ENCODE peak calls at places on chromosomes 3 and 15, in four cellular contexts. K is GM03348, P is MM.1S, Q is H54. J is an unnamed sample.

GRCh38 chr3:101825904-101826445 is 23.3 kb upstream of the NFKBIZ start:
- DNase-seq in K (peak), Q (no peak), P (no peak), J (no peak)

GRCh38 chr3:158702815-158703481 is 29.3 kb downstream of the RARRES1 start:
- DNase-seq in K (peak), Q (no peak), P (no peak), J (no peak)

GRCh38 chr3:136141296-136141785 is 54.8 kb downstream of the MSL2 start:
- DNase-seq in Q (no peak), P (no peak), K (no peak), J (no peak)

GRCh38 chr15:57747206-57747605 is 40.7 kb downstream of the POLR2M start:
- DNase-seq in P (no peak), Q (no peak), K (no peak), J (peak)

GRCh38 chr15:25094066-25094465 is 139.3 kb downstream of the SNRPN start:
- DNase-seq in Q (no peak), P (no peak), K (no peak), J (no peak)

GRCh38 chr3:30503431-30503830 is 103.0 kb upstream of the TGFBR2 start:
- DNase-seq in Q (no peak), K (no peak), P (no peak), J (no peak)

GRCh38 chr15:58070801-58071418 is 5.4 kb upstream of the ALDH1A2 start:
- DNase-seq in Q (no peak), K (peak), P (peak), J (peak)

GRCh38 chr15:47768730-47769129 is 51.4 kb downstream of the SEMA6D start:
- DNase-seq in P (no peak), K (no peak), Q (no peak), J (no peak)

GRCh38 chr3:63128380-63128779 is 149.7 kb upstream of the SYNPR start:
- DNase-seq in Q (no peak), K (no peak), P (no peak), J (no peak)

GRCh38 chr15:76006136-76006778 is 6.0 kb downstream of the NRG4 start:
- DNase-seq in P (no peak), K (peak), Q (no peak), J (peak)

GRCh38 chr15:90560229-90560771 is 30.6 kb downstream of the CRTC3 start:
- DNase-seq in P (no peak), Q (no peak), K (peak), J (peak)

GRCh38 chr3:32200490-32200889 is 38.0 kb upstream of the CMTM8 start:
- DNase-seq in P (no peak), Q (no peak), K (no peak), J (peak)

GRCh38 chr3:8266679-8267267 is 234.8 kb upstream of the LMCD1 start:
- DNase-seq in P (no peak), Q (no peak), K (no peak), J (no peak)

GRCh38 chr3:65178703-65179102 is 490.9 kb upstream of the ADAMTS9 start:
- DNase-seq in K (no peak), Q (no peak), P (peak), J (no peak)

GRCh38 chr3:49924683-49925082 is 4.9 kb downstream of the MON1A start:
- DNase-seq in K (peak), Q (peak), P (no peak), J (peak)

GRCh38 chr15:31814082-31814481 is 216.2 kb upstream of the CHRNA7 start:
- DNase-seq in P (no peak), K (no peak), Q (no peak), J (no peak)

GRCh38 chr3:185631508-185632206 is 45.6 kb downstream of the SENP2 start:
- DNase-seq in P (no peak), Q (no peak), K (no peak), J (peak)

GRCh38 chr3:126340943-126341754 is 16.1 kb downstream of the KLF15 start:
- DNase-seq in K (no peak), P (no peak), Q (no peak), J (no peak)

GRCh38 chr3:115275897-115276296 is 128.8 kb upstream of the ZBTB20 start:
- DNase-seq in Q (no peak), P (no peak), K (peak), J (peak)

GRCh38 chr3:43330981-43331380 is 44.6 kb downstream of the SNRK start:
- DNase-seq in K (no peak), Q (no peak), P (no peak), J (peak)

GRCh38 chr3:104257486-104257885 is 1109.2 kb upstream of the ALCAM start:
- DNase-seq in P (no peak), K (no peak), Q (no peak), J (no peak)

GRCh38 chr3:47617061-47618010 is 38.7 kb upstream of the CSPG5 start:
- DNase-seq in Q (no peak), P (no peak), K (no peak), J (no peak)

GRCh38 chr15:99857836-99858235 is 124.6 kb upstream of the LYSMD4 start:
- DNase-seq in Q (no peak), P (no peak), K (no peak), J (no peak)